ENCODE peak calls at places on chromosome 22, in nine cellular contexts. One of them, this sample, is unnamed.

GRCh38 chr22:39519681-39520053 is 695 bp upstream of the ATF4 start:
- DNase-seq in OCI-LY7: peak; percentile 50
- DNase-seq in naive thymus-derived CD4-positive, alpha-beta T cell: no peak
- DNase-seq in spleen: no peak
- DNase-seq in GM06990: no peak
- DNase-seq in SJCRH30: peak; percentile 64
- DNase-seq in Peyer's patch: peak; percentile 81
- DNase-seq in body of pancreas: peak; percentile 73
- DNase-seq in CD8-positive, alpha-beta memory T cell: no peak
- DNase-seq in this sample: peak; percentile 82

GRCh38 chr22:28574159-28574788 is 105.4 kb downstream of the TTC28 start:
- DNase-seq in GM06990: no peak
- DNase-seq in Peyer's patch: no peak
- DNase-seq in body of pancreas: no peak
- DNase-seq in spleen: no peak
- DNase-seq in naive thymus-derived CD4-positive, alpha-beta T cell: no peak
- DNase-seq in CD8-positive, alpha-beta memory T cell: no peak
- DNase-seq in OCI-LY7: no peak
- DNase-seq in SJCRH30: no peak
- DNase-seq in this sample: no peak

GRCh38 chr22:39946571-39947407 is 13.4 kb upstream of the TMA7B start:
- DNase-seq in body of pancreas: peak; percentile 61
- DNase-seq in SJCRH30: no peak
- DNase-seq in CD8-positive, alpha-beta memory T cell: no peak
- DNase-seq in Peyer's patch: no peak
- DNase-seq in spleen: no peak
- DNase-seq in OCI-LY7: peak; percentile 82
- DNase-seq in GM06990: no peak
- DNase-seq in naive thymus-derived CD4-positive, alpha-beta T cell: no peak
- DNase-seq in this sample: no peak

GRCh38 chr22:47835726-47836125 is 1073.3 kb downstream of the TBC1D22A start:
- DNase-seq in spleen: no peak
- DNase-seq in GM06990: no peak
- DNase-seq in OCI-LY7: no peak
- DNase-seq in body of pancreas: no peak
- DNase-seq in CD8-positive, alpha-beta memory T cell: no peak
- DNase-seq in Peyer's patch: no peak
- DNase-seq in SJCRH30: peak; percentile 76
- DNase-seq in naive thymus-derived CD4-positive, alpha-beta T cell: no peak
- DNase-seq in this sample: peak; percentile 48

GRCh38 chr22:23306438-23306921 is 126.2 kb downstream of the BCR start:
- DNase-seq in GM06990: no peak
- DNase-seq in body of pancreas: no peak
- DNase-seq in Peyer's patch: peak; percentile 47
- DNase-seq in naive thymus-derived CD4-positive, alpha-beta T cell: no peak
- DNase-seq in CD8-positive, alpha-beta memory T cell: no peak
- DNase-seq in spleen: peak; percentile 78
- DNase-seq in OCI-LY7: no peak
- DNase-seq in SJCRH30: peak; percentile 2
- DNase-seq in this sample: no peak

GRCh38 chr22:42696331-42696967 is 24.2 kb downstream of the A4GALT start:
- DNase-seq in body of pancreas: no peak
- DNase-seq in CD8-positive, alpha-beta memory T cell: no peak
- DNase-seq in naive thymus-derived CD4-positive, alpha-beta T cell: no peak
- DNase-seq in Peyer's patch: no peak
- DNase-seq in GM06990: no peak
- DNase-seq in spleen: no peak
- DNase-seq in SJCRH30: no peak
- DNase-seq in OCI-LY7: peak; percentile 88
- DNase-seq in this sample: no peak

GRCh38 chr22:42203609-42204008 is 66.8 kb downstream of the TCF20 start:
- DNase-seq in spleen: no peak
- DNase-seq in Peyer's patch: no peak
- DNase-seq in OCI-LY7: no peak
- DNase-seq in CD8-positive, alpha-beta memory T cell: no peak
- DNase-seq in GM06990: no peak
- DNase-seq in body of pancreas: no peak
- DNase-seq in naive thymus-derived CD4-positive, alpha-beta T cell: no peak
- DNase-seq in SJCRH30: no peak
- DNase-seq in this sample: no peak

GRCh38 chr22:49011379-49011768 is 816.3 kb downstream of the BRD1 start:
- DNase-seq in body of pancreas: no peak
- DNase-seq in OCI-LY7: no peak
- DNase-seq in spleen: peak; percentile 61
- DNase-seq in CD8-positive, alpha-beta memory T cell: no peak
- DNase-seq in naive thymus-derived CD4-positive, alpha-beta T cell: no peak
- DNase-seq in SJCRH30: no peak
- DNase-seq in Peyer's patch: no peak
- DNase-seq in GM06990: no peak
- DNase-seq in this sample: no peak

DNA sequence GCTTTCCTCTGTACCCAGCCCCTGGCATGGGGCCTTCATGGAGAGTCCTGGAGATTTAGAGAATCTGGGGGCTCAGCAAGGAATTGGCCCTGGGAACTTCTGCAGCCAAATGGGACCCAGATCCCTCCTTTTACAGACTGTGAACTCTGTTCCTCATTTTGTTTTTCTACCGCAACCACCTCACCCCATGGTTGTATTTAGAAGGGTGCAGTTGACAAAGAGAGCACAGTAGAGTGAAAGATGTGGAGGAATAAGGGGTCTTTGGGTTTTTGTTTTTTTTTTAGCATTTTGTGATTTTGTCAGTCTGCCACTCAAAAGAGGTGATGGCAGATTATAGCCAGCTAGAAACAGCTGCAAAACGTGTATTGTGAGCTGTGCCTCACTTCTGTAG is 1.9 kb downstream of the ZNF74 start:
- DNase-seq in GM06990: no peak
- DNase-seq in body of pancreas: no peak
- DNase-seq in Peyer's patch: no peak
- DNase-seq in naive thymus-derived CD4-positive, alpha-beta T cell: no peak
- DNase-seq in spleen: no peak
- DNase-seq in SJCRH30: no peak
- DNase-seq in OCI-LY7: no peak
- DNase-seq in CD8-positive, alpha-beta memory T cell: no peak
- DNase-seq in this sample: no peak
- H3K4me3 ChIP-seq in GM06990: no peak overlapping the region
- H3K4me3 ChIP-seq in body of pancreas: no peak overlapping the region
- H3K4me3 ChIP-seq in Peyer's patch: no peak overlapping the region
- H3K4me3 ChIP-seq in naive thymus-derived CD4-positive, alpha-beta T cell: no peak overlapping the region
- H3K4me3 ChIP-seq in spleen: no peak overlapping the region
- H3K4me3 ChIP-seq in SJCRH30: no peak overlapping the region
- H3K4me3 ChIP-seq in OCI-LY7: no peak overlapping the region
- H3K4me3 ChIP-seq in CD8-positive, alpha-beta memory T cell: no peak overlapping the region
- H3K4me3 ChIP-seq in this sample: no peak overlapping the region

GRCh38 chr22:37016134-37016910 is 2.9 kb downstream of the TST start:
- DNase-seq in body of pancreas: no peak
- DNase-seq in GM06990: no peak
- DNase-seq in SJCRH30: no peak
- DNase-seq in naive thymus-derived CD4-positive, alpha-beta T cell: no peak
- DNase-seq in spleen: no peak
- DNase-seq in CD8-positive, alpha-beta memory T cell: peak; percentile 12
- DNase-seq in OCI-LY7: no peak
- DNase-seq in Peyer's patch: peak; percentile 89
- DNase-seq in this sample: peak; percentile 46

GRCh38 chr22:37012956-37013355 is 6.3 kb downstream of the TST start:
- DNase-seq in spleen: no peak
- DNase-seq in OCI-LY7: no peak
- DNase-seq in Peyer's patch: no peak
- DNase-seq in naive thymus-derived CD4-positive, alpha-beta T cell: no peak
- DNase-seq in body of pancreas: no peak
- DNase-seq in CD8-positive, alpha-beta memory T cell: no peak
- DNase-seq in SJCRH30: no peak
- DNase-seq in GM06990: no peak
- DNase-seq in this sample: no peak

GRCh38 chr22:37015587-37015878 is 3.7 kb downstream of the TST start:
- DNase-seq in SJCRH30: no peak
- DNase-seq in Peyer's patch: no peak
- DNase-seq in spleen: no peak
- DNase-seq in OCI-LY7: no peak
- DNase-seq in body of pancreas: no peak
- DNase-seq in GM06990: no peak
- DNase-seq in CD8-positive, alpha-beta memory T cell: no peak
- DNase-seq in naive thymus-derived CD4-positive, alpha-beta T cell: no peak
- DNase-seq in this sample: no peak

GRCh38 chr22:37014415-37014806 is 4.8 kb downstream of the TST start:
- DNase-seq in GM06990: no peak
- DNase-seq in CD8-positive, alpha-beta memory T cell: no peak
- DNase-seq in OCI-LY7: no peak
- DNase-seq in spleen: no peak
- DNase-seq in SJCRH30: no peak
- DNase-seq in body of pancreas: no peak
- DNase-seq in naive thymus-derived CD4-positive, alpha-beta T cell: no peak
- DNase-seq in Peyer's patch: no peak
- DNase-seq in this sample: no peak

DNA sequence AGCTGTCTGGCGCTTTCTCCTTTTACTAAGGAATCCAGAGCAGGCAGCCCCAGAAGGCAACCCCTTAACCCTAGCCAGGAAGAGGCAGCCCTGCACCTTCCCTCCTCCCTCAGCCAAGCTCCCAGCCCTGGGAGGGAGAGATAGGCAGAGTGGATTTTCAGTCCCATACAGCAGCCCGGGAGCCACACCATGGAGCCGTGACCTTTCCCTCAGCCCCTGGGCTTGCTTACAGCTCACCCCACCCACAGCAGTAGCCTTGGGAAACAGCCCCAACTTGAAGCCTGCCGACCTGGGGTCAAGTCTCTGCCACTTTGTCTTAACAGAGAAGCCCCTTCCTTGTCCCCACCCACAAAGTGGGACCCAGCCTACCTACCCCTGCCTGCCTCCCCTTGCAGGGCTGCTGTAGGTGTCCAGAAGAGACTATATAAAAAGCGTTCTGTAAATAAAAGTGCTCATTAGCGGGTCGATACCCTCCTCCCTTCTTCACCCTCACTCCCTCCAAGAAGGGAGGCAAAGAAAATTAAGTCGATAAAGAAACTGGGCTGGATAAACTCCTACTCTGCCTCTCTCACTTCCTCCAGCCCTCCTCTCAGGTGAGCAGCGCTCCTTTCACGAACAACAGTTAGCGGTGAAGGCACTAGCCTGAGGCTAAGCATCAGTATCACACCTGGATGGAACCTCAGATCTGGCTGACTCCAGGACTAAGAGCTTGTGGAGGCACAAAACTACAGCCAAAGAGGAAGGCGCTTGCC is 4.2 kb downstream of the TST start:
- DNase-seq in GM06990: no peak
- DNase-seq in OCI-LY7: no peak
- DNase-seq in spleen: no peak
- DNase-seq in CD8-positive, alpha-beta memory T cell: no peak
- DNase-seq in Peyer's patch: peak; percentile 47
- DNase-seq in naive thymus-derived CD4-positive, alpha-beta T cell: no peak
- DNase-seq in body of pancreas: no peak
- DNase-seq in SJCRH30: no peak
- DNase-seq in this sample: no peak
- H3K4me3 ChIP-seq in GM06990: no peak overlapping the region
- H3K4me3 ChIP-seq in OCI-LY7: no peak overlapping the region
- H3K4me3 ChIP-seq in spleen: no peak overlapping the region
- H3K4me3 ChIP-seq in CD8-positive, alpha-beta memory T cell: no peak overlapping the region
- H3K4me3 ChIP-seq in Peyer's patch: peak overlapping the region; percentile 30
- H3K4me3 ChIP-seq in naive thymus-derived CD4-positive, alpha-beta T cell: no peak overlapping the region
- H3K4me3 ChIP-seq in body of pancreas: no peak overlapping the region
- H3K4me3 ChIP-seq in SJCRH30: no peak overlapping the region
- H3K4me3 ChIP-seq in this sample: no peak overlapping the region

GRCh38 chr22:29994027-29994715 is 86.1 kb upstream of the HORMAD2 start:
- DNase-seq in OCI-LY7: no peak
- DNase-seq in CD8-positive, alpha-beta memory T cell: no peak
- DNase-seq in SJCRH30: no peak
- DNase-seq in naive thymus-derived CD4-positive, alpha-beta T cell: no peak
- DNase-seq in body of pancreas: no peak
- DNase-seq in spleen: no peak
- DNase-seq in Peyer's patch: no peak
- DNase-seq in GM06990: no peak
- DNase-seq in this sample: no peak
- H3K4me3 ChIP-seq in OCI-LY7: no peak overlapping the region
- H3K4me3 ChIP-seq in CD8-positive, alpha-beta memory T cell: no peak overlapping the region
- H3K4me3 ChIP-seq in SJCRH30: no peak overlapping the region
- H3K4me3 ChIP-seq in naive thymus-derived CD4-positive, alpha-beta T cell: no peak overlapping the region
- H3K4me3 ChIP-seq in body of pancreas: no peak overlapping the region
- H3K4me3 ChIP-seq in spleen: no peak overlapping the region
- H3K4me3 ChIP-seq in Peyer's patch: no peak overlapping the region
- H3K4me3 ChIP-seq in GM06990: no peak overlapping the region
- H3K4me3 ChIP-seq in this sample: no peak overlapping the region

GRCh38 chr22:26544489-26544888 is 32.2 kb upstream of the TFIP11 start:
- DNase-seq in CD8-positive, alpha-beta memory T cell: no peak
- DNase-seq in body of pancreas: no peak
- DNase-seq in spleen: no peak
- DNase-seq in SJCRH30: no peak
- DNase-seq in OCI-LY7: no peak
- DNase-seq in GM06990: no peak
- DNase-seq in naive thymus-derived CD4-positive, alpha-beta T cell: no peak
- DNase-seq in Peyer's patch: no peak
- DNase-seq in this sample: no peak

GRCh38 chr22:26545385-26545784 is 33.1 kb upstream of the TFIP11 start:
- DNase-seq in body of pancreas: no peak
- DNase-seq in GM06990: no peak
- DNase-seq in CD8-positive, alpha-beta memory T cell: no peak
- DNase-seq in OCI-LY7: no peak
- DNase-seq in SJCRH30: no peak
- DNase-seq in naive thymus-derived CD4-positive, alpha-beta T cell: no peak
- DNase-seq in spleen: no peak
- DNase-seq in Peyer's patch: no peak
- DNase-seq in this sample: no peak

GRCh38 chr22:26545827-26546226 is 33.6 kb upstream of the TFIP11 start:
- DNase-seq in OCI-LY7: no peak
- DNase-seq in body of pancreas: no peak
- DNase-seq in naive thymus-derived CD4-positive, alpha-beta T cell: no peak
- DNase-seq in spleen: no peak
- DNase-seq in Peyer's patch: no peak
- DNase-seq in GM06990: no peak
- DNase-seq in CD8-positive, alpha-beta memory T cell: no peak
- DNase-seq in SJCRH30: no peak
- DNase-seq in this sample: no peak

GRCh38 chr22:26542831-26543230 is 30.6 kb upstream of the TFIP11 start:
- DNase-seq in naive thymus-derived CD4-positive, alpha-beta T cell: no peak
- DNase-seq in Peyer's patch: no peak
- DNase-seq in CD8-positive, alpha-beta memory T cell: no peak
- DNase-seq in GM06990: no peak
- DNase-seq in body of pancreas: no peak
- DNase-seq in spleen: no peak
- DNase-seq in OCI-LY7: peak; percentile 69
- DNase-seq in SJCRH30: no peak
- DNase-seq in this sample: no peak

DNA sequence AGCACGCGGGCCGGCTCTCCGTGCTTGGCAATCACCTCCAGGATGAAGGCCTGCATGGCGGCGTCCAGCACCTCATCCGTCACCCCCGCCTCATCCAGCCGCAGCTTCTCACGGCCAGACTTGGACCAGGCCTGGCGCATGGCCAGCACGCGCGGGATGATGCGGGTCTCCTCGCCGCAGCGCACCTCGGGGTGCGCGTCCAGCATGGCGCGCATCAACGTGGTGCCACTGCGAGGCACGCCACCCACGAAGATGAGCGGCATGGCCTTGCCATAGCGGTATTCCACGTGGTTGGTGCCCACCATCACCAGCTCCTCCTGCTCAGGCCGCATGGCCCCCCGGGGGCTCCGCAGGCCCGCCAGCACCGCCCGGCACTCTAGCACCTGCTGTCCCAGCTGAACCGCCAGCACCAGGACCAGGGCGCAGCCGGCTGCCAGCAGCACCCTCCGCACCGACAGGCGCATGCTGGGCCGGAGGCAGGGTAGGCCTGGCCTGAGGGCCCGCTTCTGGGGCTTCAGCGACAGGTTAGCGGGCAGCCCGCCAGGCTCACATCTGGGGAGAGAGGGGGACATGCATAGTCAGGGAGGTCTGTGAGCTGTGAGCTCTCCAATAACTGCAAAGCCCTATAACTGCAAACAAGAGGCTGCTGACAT is 29.0 kb upstream of the TFIP11 start:
- DNase-seq in GM06990: peak; percentile 15
- DNase-seq in body of pancreas: peak; percentile 52
- DNase-seq in SJCRH30: no peak
- DNase-seq in CD8-positive, alpha-beta memory T cell: no peak
- DNase-seq in Peyer's patch: no peak
- DNase-seq in naive thymus-derived CD4-positive, alpha-beta T cell: no peak
- DNase-seq in OCI-LY7: no peak
- DNase-seq in spleen: no peak
- DNase-seq in this sample: no peak
- H3K4me3 ChIP-seq in GM06990: no peak overlapping the region
- H3K4me3 ChIP-seq in body of pancreas: no peak overlapping the region
- H3K4me3 ChIP-seq in SJCRH30: no peak overlapping the region
- H3K4me3 ChIP-seq in CD8-positive, alpha-beta memory T cell: no peak overlapping the region
- H3K4me3 ChIP-seq in Peyer's patch: no peak overlapping the region
- H3K4me3 ChIP-seq in naive thymus-derived CD4-positive, alpha-beta T cell: no peak overlapping the region
- H3K4me3 ChIP-seq in OCI-LY7: no peak overlapping the region
- H3K4me3 ChIP-seq in spleen: no peak overlapping the region
- H3K4me3 ChIP-seq in this sample: no peak overlapping the region